ENCODE peak calls at places on chromosomes 5 and 9, in six cellular contexts. P, K, X, N, S and Y are unnamed samples.

GRCh38 chr9:89738137-89738932 is 133.5 kb downstream of the GADD45G start:
- DNase-seq in P (no peak), K (no peak), X (no peak), N (no peak), S (no peak), Y (no peak)

GRCh38 chr9:26459959-26460358 is 432.6 kb downstream of the CAAP1 start:
- DNase-seq in P (no peak), K (no peak), X (no peak), N (no peak), S (no peak), Y (no peak)

GRCh38 chr5:149700347-149700746 is 29.8 kb upstream of the PPARGC1B start:
- DNase-seq in P (no peak), K (no peak), X (no peak), N (no peak), S (no peak), Y (no peak)

GRCh38 chr9:130319300-130319699 is 53.7 kb downstream of the HMCN2 start:
- DNase-seq in P (peak; percentile 42), K (no peak), X (no peak), N (no peak), S (no peak), Y (no peak)

GRCh38 chr9:91761362-91761761 is 188.7 kb downstream of the ROR2 start:
- DNase-seq in P (no peak), K (no peak), X (no peak), N (no peak), S (no peak), Y (no peak)

GRCh38 chr5:136738829-136739228 is 373.5 kb upstream of the TRPC7 start:
- DNase-seq in P (no peak), K (no peak), X (no peak), N (no peak), S (no peak), Y (no peak)

GRCh38 chr5:5092149-5092548 is 48.0 kb upstream of the ADAMTS16 start:
- DNase-seq in P (no peak), K (no peak), X (no peak), N (no peak), S (no peak), Y (no peak)

GRCh38 chr9:108755979-108756378 is 99.8 kb downstream of the ACTL7B start:
- DNase-seq in P (no peak), K (no peak), X (no peak), N (no peak), S (no peak), Y (no peak)

GRCh38 chr5:112703866-112704820 is 33.5 kb upstream of the APC start:
- DNase-seq in P (no peak), K (no peak), X (no peak), N (no peak), S (no peak), Y (no peak)

GRCh38 chr9:134253596-134254205 is 72.6 kb upstream of the RXRA start:
- DNase-seq in P (no peak), K (no peak), X (no peak), N (no peak), S (no peak), Y (no peak)

GRCh38 chr9:33101104-33101951 is 24.9 kb upstream of the SMU1 start:
- DNase-seq in P (no peak), K (no peak), X (no peak), N (peak; percentile 35), S (peak; percentile 49), Y (no peak)

GRCh38 chr9:124695280-124695890 is 75.7 kb downstream of the NR6A1 start:
- DNase-seq in P (no peak), K (no peak), X (no peak), N (no peak), S (peak; percentile 4), Y (no peak)

GRCh38 chr5:169071-169727 is 22.1 kb upstream of the LRRC14B start:
- DNase-seq in P (no peak), K (peak; percentile 70), X (peak; percentile 78), N (peak; percentile 39), S (no peak), Y (peak; percentile 79)

GRCh38 chr5:135654646-135655045 is 75.9 kb upstream of the CXCL14 start:
- DNase-seq in P (no peak), K (no peak), X (no peak), N (no peak), S (no peak), Y (no peak)

GRCh38 chr5:80302636-80303035 is 17.2 kb upstream of the SPZ1 start:
- DNase-seq in P (no peak), K (no peak), X (no peak), N (no peak), S (no peak), Y (no peak)

GRCh38 chr9:13209498-13209897 is 70.0 kb downstream of the MPDZ start:
- DNase-seq in P (no peak), K (no peak), X (no peak), N (no peak), S (no peak), Y (no peak)

GRCh38 chr5:149416977-149417713 is 38.1 kb upstream of the IL17B start:
- DNase-seq in P (peak; percentile 60), K (peak; percentile 82), X (no peak), N (no peak), S (no peak), Y (peak; percentile 68)

GRCh38 chr5:127517110-127517479 is 345 bp upstream of the PRRC1 start:
- DNase-seq in P (no peak), K (peak; percentile 65), X (no peak), N (no peak), S (no peak), Y (no peak)

GRCh38 chr5:123505633-123506032 is 6.3 kb upstream of the CSNK1G3 start:
- DNase-seq in P (no peak), K (no peak), X (no peak), N (peak; percentile 36), S (no peak), Y (no peak)

GRCh38 chr9:76987594-76988200 is 31.8 kb upstream of the FOXB2 start:
- DNase-seq in P (no peak), K (no peak), X (no peak), N (no peak), S (peak; percentile 60), Y (no peak)

GRCh38 chr5:55407059-55407684 is 99.4 kb downstream of the MTREX start:
- DNase-seq in P (peak; percentile 47), K (no peak), X (no peak), N (no peak), S (peak; percentile 59), Y (no peak)

GRCh38 chr5:67166460-67166871 is 30.1 kb downstream of the CD180 start:
- DNase-seq in P (no peak), K (peak; percentile 70), X (peak; percentile 74), N (peak; percentile 63), S (no peak), Y (no peak)

GRCh38 chr5:94361161-94361560 is 257.2 kb downstream of the KIAA0825 start:
- DNase-seq in P (peak; percentile 13), K (no peak), X (no peak), N (no peak), S (no peak), Y (no peak)

GRCh38 chr5:94362857-94363256 is 255.5 kb downstream of the KIAA0825 start:
- DNase-seq in P (no peak), K (no peak), X (no peak), N (no peak), S (peak; percentile 26), Y (no peak)

GRCh38 chr5:94359880-94360279 is 258.5 kb downstream of the KIAA0825 start:
- DNase-seq in P (no peak), K (no peak), X (no peak), N (no peak), S (no peak), Y (no peak)

GRCh38 chr5:94360382-94360781 is 258.0 kb downstream of the KIAA0825 start:
- DNase-seq in P (no peak), K (no peak), X (no peak), N (no peak), S (no peak), Y (no peak)

DNA sequence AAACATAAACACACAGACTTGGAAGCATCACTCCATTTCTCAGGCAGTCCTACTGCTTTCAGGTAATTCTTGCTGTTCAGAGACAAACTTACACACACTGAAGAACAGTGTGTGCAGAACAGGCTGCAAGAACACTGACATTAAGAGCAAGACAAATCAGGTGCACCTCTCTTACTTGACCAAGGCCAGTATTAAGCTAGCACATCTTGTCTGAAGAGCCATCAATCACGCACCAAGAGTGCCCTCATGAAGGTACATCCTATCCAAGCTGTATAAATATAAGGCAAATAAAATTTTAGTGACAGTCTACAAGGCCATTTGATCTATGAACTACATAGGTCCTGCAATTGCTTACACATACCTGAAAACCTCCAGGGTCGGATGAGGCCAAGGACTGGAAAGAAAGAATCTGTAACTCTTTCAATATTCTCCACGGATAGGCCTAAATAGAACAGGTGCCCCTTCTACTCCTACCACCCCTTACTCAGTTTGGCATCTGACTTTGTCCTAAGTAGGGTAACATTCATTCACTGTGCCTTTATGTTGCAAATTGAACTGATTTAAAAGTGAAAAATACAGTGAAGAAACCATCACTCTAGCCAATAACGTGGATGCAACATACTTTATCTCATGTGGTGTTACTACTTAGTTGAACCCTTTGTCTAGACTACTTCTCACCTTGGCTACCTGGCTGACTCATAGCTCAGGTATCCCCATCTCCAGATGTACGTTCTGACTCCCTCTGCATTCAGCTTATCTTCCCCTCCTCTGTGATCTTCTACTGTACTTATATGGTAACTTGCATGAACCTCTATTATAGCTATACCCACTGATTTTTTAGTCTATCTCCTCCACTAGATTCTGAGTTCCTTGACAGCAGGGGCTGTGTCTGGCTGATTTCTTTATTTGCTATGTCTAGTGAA is 256.3 kb downstream of the KIAA0825 start:
- DNase-seq in P (no peak), K (no peak), X (no peak), N (no peak), S (no peak), Y (no peak)
- H3K4me3 ChIP-seq in P (no peak overlapping the region), K (no peak overlapping the region), X (no peak overlapping the region), N (no peak overlapping the region), S (no peak overlapping the region), Y (no peak overlapping the region)

GRCh38 chr9:110175275-110175968 is 32.5 kb downstream of the C9orf152 start:
- DNase-seq in P (no peak), K (no peak), X (no peak), N (no peak), S (no peak), Y (no peak)
- TF ChIP-seq EP300 in P (no peak), K (no peak), X (no peak), N (no peak), S (no peak), Y (no peak)

DNA sequence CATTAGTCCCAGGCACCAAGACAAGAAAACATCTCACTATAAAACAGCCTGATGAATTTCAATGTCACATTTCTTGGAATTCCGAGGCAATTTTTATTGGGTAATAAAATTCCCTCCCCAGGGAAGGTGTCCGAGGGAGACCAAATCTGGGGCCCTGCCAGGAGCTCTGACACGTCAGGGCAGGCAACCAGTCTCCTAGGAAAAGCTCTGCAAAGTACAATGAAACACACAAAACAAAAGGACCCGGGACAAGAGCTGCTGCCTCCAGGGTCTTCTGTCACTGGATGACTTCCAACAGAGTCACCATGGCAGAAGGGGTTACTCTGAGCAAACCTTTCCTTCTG is 50.8 kb downstream of the SAXO1 start:
- DNase-seq in P (no peak), K (no peak), X (no peak), N (no peak), S (no peak), Y (no peak)
- H3K27ac ChIP-seq in P (no peak overlapping the region), K (no peak overlapping the region), X (no peak overlapping the region), N (no peak overlapping the region), S (no peak overlapping the region), Y (no peak overlapping the region)

DNA sequence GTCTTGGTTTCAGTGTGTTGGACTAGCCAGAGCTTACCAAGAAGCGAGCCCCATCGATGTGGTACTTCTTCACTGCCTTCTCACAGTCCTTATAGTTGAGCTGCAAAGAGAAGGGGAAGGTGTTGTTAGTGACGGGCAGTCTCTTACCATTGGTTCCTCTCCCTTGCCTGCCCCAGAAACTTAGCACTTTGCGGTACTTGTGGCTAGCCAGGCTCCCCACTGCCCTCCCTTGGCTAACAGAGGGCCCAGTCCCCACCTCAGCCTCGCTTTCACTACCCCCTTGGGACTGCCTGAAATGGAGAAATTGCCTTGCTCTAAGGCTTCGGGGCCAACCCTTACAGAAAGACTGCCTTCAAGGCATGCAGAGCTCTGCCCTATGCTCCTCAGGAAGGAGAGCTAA is 4.3 kb downstream of the LCP2 start:
- DNase-seq in P (no peak), K (peak; percentile 69), X (no peak), N (no peak), S (no peak), Y (no peak)
- H3K4me3 ChIP-seq in P (no peak overlapping the region), K (no peak overlapping the region), X (no peak overlapping the region), N (peak overlapping the region; percentile 3), S (no peak overlapping the region), Y (no peak overlapping the region)